ENCODE peak calls at places on chromosome 22, in five cellular contexts. A is tibial nerve, K is RWPE2, U is HCT116, Q is psoas muscle. B is an unnamed sample. For H3K36me3 and H3K4me1, the result is how much of the 10 kb centered on the place peaks cover.

GRCh38 chr22:29855611-29856181 is 17.6 kb upstream of the ASCC2 start:
- DNase-seq in U (no peak), K (no peak), A (no peak), Q (peak), B (peak)

GRCh38 chr22:36197601-36198146 is 3.9 kb downstream of the APOL4 start:
- DNase-seq in A (peak), Q (no peak), K (no peak), U (no peak), B (peak)

GRCh38 chr22:37278261-37278660 is 4.0 kb upstream of the CYTH4 start:
- DNase-seq in U (no peak), K (no peak), Q (no peak), A (no peak), B (no peak)

GRCh38 chr22:21736084-21736642 is 569 bp upstream of the YPEL1 start:
- DNase-seq in K (no peak), A (no peak), Q (no peak), U (no peak), B (no peak)

GRCh38 chr22:35995772-35996171 is 32.9 kb downstream of the RBFOX2 start:
- DNase-seq in U (no peak), A (peak), Q (peak), K (no peak), B (peak)

GRCh38 chr22:37187891-37188761 is at the start of gene C1QTNF6:
- DNase-seq in Q (peak), U (no peak), K (peak), A (no peak), B (no peak)

GRCh38 chr22:20523118-20523983 is 15.9 kb downstream of the MED15 start:
- DNase-seq in Q (no peak), U (no peak), A (no peak), K (no peak), B (no peak)

GRCh38 chr22:32389685-32390084 is 22.4 kb downstream of the RTCB start:
- DNase-seq in Q (no peak), A (no peak), U (no peak), K (no peak), B (no peak)

GRCh38 chr22:36385491-36386350 is 2.0 kb downstream of the MYH9 start:
- DNase-seq in K (peak), Q (peak), A (no peak), U (no peak), B (no peak)

GRCh38 chr22:38655532-38656255 is 498 bp downstream of the FAM227A start:
- DNase-seq in A (no peak), K (no peak), U (no peak), Q (peak), B (no peak)

GRCh38 chr22:44164031-44164430 is 16.7 kb upstream of the PARVG start:
- DNase-seq in U (no peak), Q (peak), A (no peak), K (no peak), B (no peak)

GRCh38 chr22:31995807-31996206 is 47.3 kb upstream of the SLC5A1 start:
- DNase-seq in A (no peak), K (no peak), U (no peak), Q (no peak), B (no peak)

GRCh38 chr22:19179472-19180048 is 1.0 kb upstream of the SLC25A1 start:
- DNase-seq in Q (peak), A (peak), K (no peak), U (peak), B (peak)

GRCh38 chr22:43976861-43977795 is 21.9 kb downstream of the SAMM50 start:
- DNase-seq in Q (no peak), A (no peak), U (no peak), K (no peak), B (no peak)

GRCh38 chr22:48942698-48943566 is 884.7 kb downstream of the BRD1 start:
- DNase-seq in U (no peak), K (no peak), Q (no peak), A (no peak), B (no peak)

GRCh38 chr22:37032535-37033460 is 13.3 kb downstream of the MPST start:
- DNase-seq in Q (peak), K (peak), A (peak), U (no peak), B (no peak)

GRCh38 chr22:19991395-19991644 is 25.3 kb downstream of the ARVCF start:
- DNase-seq in Q (peak), A (no peak), U (no peak), K (no peak), B (no peak)

GRCh38 chr22:36010913-36011312 is 17.7 kb downstream of the RBFOX2 start:
- DNase-seq in A (no peak), Q (no peak), U (no peak), K (no peak), B (no peak)

GRCh38 chr22:39405346-39406085 is 5.9 kb downstream of the TAB1 start:
- DNase-seq in U (no peak), K (no peak), Q (peak), A (no peak), B (no peak)

GRCh38 chr22:30782613-30783012 is 87.9 kb downstream of the OSBP2 start:
- DNase-seq in A (no peak), K (no peak), Q (no peak), U (no peak), B (no peak)

GRCh38 chr22:44360686-44361381 is 48.1 kb upstream of the SHISAL1 start:
- DNase-seq in Q (peak), K (peak), U (no peak), A (no peak), B (no peak)

GRCh38 chr22:20948989-20949388 is 18.1 kb upstream of the AIFM3 start:
- DNase-seq in A (no peak), U (no peak), K (no peak), Q (no peak), B (no peak)

GRCh38 chr22:16989915-16990314 is 18.1 kb downstream of the GAB4 start:
- DNase-seq in A (no peak), U (no peak), Q (no peak), K (no peak), B (no peak)

GRCh38 chr22:31148516-31148915 is 8.2 kb upstream of the PLA2G3 start:
- DNase-seq in U (no peak), A (no peak), Q (no peak), K (no peak), B (peak)

GRCh38 chr22:42717197-42717967 is 3.3 kb downstream of the A4GALT start:
- DNase-seq in A (no peak), K (no peak), Q (no peak), U (no peak), B (no peak)

GRCh38 chr22:38174626-38175025 is 7.0 kb downstream of the PLA2G6 start:
- DNase-seq in K (no peak), Q (no peak), U (no peak), A (no peak), B (no peak)

GRCh38 chr22:47656806-47657205 is 894.4 kb downstream of the TBC1D22A start:
- DNase-seq in A (no peak), Q (no peak), K (no peak), U (no peak), B (no peak)

GRCh38 chr22:29003975-29004646 is 57.5 kb downstream of the C22orf31 start:
- DNase-seq in Q (no peak), U (no peak), A (no peak), K (no peak), B (no peak)

GRCh38 chr22:20957691-20958440 is 9.2 kb upstream of the AIFM3 start:
- DNase-seq in U (no peak), A (no peak), Q (peak), K (no peak), B (peak)

GRCh38 chr22:35154937-35155387 is 89.0 kb downstream of the ISX start:
- DNase-seq in Q (no peak), K (no peak), U (peak), A (peak), B (peak)

GRCh38 chr22:30948930-30949342 is 19.6 kb downstream of the MORC2 start:
- DNase-seq in K (no peak), Q (no peak), A (no peak), U (no peak), B (no peak)

GRCh38 chr22:43370045-43370444 is 26.9 kb upstream of the SCUBE1 start:
- DNase-seq in A (no peak), K (no peak), Q (no peak), U (no peak), B (no peak)

GRCh38 chr22:37561209-37562048 is 1.1 kb downstream of the CDC42EP1 start:
- DNase-seq in Q (peak), A (peak), K (peak), U (peak), B (peak)

GRCh38 chr22:31637938-31638618 is 23.9 kb downstream of the PISD start:
- DNase-seq in U (no peak), A (peak), K (no peak), Q (no peak), B (no peak)

GRCh38 chr22:33328789-33329296 is 270.7 kb upstream of the SYN3 start:
- DNase-seq in U (no peak), K (no peak), Q (no peak), A (no peak), B (no peak)

GRCh38 chr22:32904044-32904443 is 102.5 kb downstream of the TIMP3 start:
- DNase-seq in Q (no peak), U (peak), K (no peak), A (peak), B (peak)

GRCh38 chr22:38106814-38107578 is 3.5 kb downstream of the BAIAP2L2 start:
- DNase-seq in U (no peak), A (no peak), K (no peak), Q (no peak), B (no peak)

GRCh38 chr22:23834830-23835772 is 3.7 kb downstream of the DERL3 start:
- DNase-seq in A (no peak), U (no peak), Q (peak), K (peak), B (peak)
- H3K36me3 ChIP-seq in A (half or more), U (under half), Q (under half), K (under half), B (under half)

GRCh38 chr22:26433805-26434204 is 4.7 kb downstream of the ASPHD2 start:
- DNase-seq in Q (no peak), A (no peak), K (no peak), U (no peak), B (no peak)
- H3K4me1 ChIP-seq in Q (under half), A (under half), K (under half), U (under half), B (under half)

GRCh38 chr22:27933186-27933983 is 14.3 kb upstream of the PITPNB start:
- DNase-seq in Q (no peak), A (no peak), K (no peak), U (no peak), B (no peak)
- H3K4me3 ChIP-seq in Q (no peak), A (no peak), K (no peak), U (no peak), B (peak)

GRCh38 chr22:41245917-41246499 is 5.3 kb upstream of the CHADL start:
- DNase-seq in U (no peak), Q (no peak), A (no peak), K (no peak), B (no peak)
- H3K36me3 ChIP-seq in U (under half), Q (half or more), A (half or more), K (under half), B (under half)

GRCh38 chr22:46138058-46138797 is 12.1 kb upstream of the PPARA start:
- DNase-seq in A (no peak), Q (no peak), K (no peak), U (no peak), B (no peak)
- H3K4me1 ChIP-seq in A (under half), Q (under half), K (under half), U (under half), B (under half)

B was measured in heart right ventricle.